ENCODE peak calls at places on chromosome 4, in five cellular contexts. T is prostate gland, I is lower lobe of right lung, W is progenitor cell of endocrine pancreas, J is fibroblast of mammary gland. L is an unnamed sample.

GRCh38 chr4:180330521-180330920 is 1912.7 kb upstream of the TENM3 start:
- DNase-seq in T (no peak), I (no peak), W (no peak), J (no peak), L (no peak)

GRCh38 chr4:144374065-144374464 is 233.5 kb upstream of the GYPA start:
- DNase-seq in T (no peak), I (no peak), W (no peak), J (no peak), L (no peak)

GRCh38 chr4:125244848-125245450 is 69.8 kb upstream of the FAT4 start:
- DNase-seq in T (no peak), I (no peak), W (no peak), J (peak; percentile 43), L (peak; percentile 69)

GRCh38 chr4:25361253-25361652 is 15.8 kb upstream of the ANAPC4 start:
- DNase-seq in T (no peak), I (no peak), W (no peak), J (no peak), L (no peak)

GRCh38 chr4:26021417-26022345 is 107.7 kb downstream of the SMIM20 start:
- DNase-seq in T (no peak), I (no peak), W (no peak), J (peak; percentile 47), L (peak; percentile 29)

GRCh38 chr4:147779449-147779848 is 47.6 kb downstream of the ARHGAP10 start:
- DNase-seq in T (no peak), I (no peak), W (no peak), J (no peak), L (no peak)

GRCh38 chr4:147103403-147103946 is 157.8 kb upstream of the TTC29 start:
- DNase-seq in T (no peak), I (no peak), W (no peak), J (peak; percentile 98), L (peak; percentile 96)

GRCh38 chr4:169640261-169640880 is 20.0 kb downstream of the CLCN3 start:
- DNase-seq in T (no peak), I (no peak), W (no peak), J (peak; percentile 92), L (peak; percentile 76)

GRCh38 chr4:184169225-184169867 is 48.3 kb downstream of the ENPP6 start:
- DNase-seq in T (no peak), I (no peak), W (no peak), J (no peak), L (no peak)

GRCh38 chr4:37873383-37873782 is 17.5 kb upstream of the TBC1D1 start:
- DNase-seq in T (peak; percentile 21), I (no peak), W (no peak), J (peak; percentile 91), L (peak; percentile 87)

GRCh38 chr4:55435136-55435535 is 39.4 kb downstream of the TMEM165 start:
- DNase-seq in T (no peak), I (no peak), W (no peak), J (peak; percentile 49), L (peak; percentile 59)

GRCh38 chr4:76155979-76156378 is 7.8 kb upstream of the NUP54 start:
- DNase-seq in T (no peak), I (no peak), W (no peak), J (no peak), L (no peak)

GRCh38 chr4:113758361-113758760 is 3.2 kb downstream of the CAMK2D start:
- DNase-seq in T (no peak), I (no peak), W (no peak), J (peak; percentile 21), L (peak; percentile 56)

GRCh38 chr4:137531951-137532868 is at the start of gene PCDH18:
- DNase-seq in T (peak; percentile 76), I (peak; percentile 69), W (peak; percentile 20), J (peak; percentile 98), L (peak; percentile 98)

GRCh38 chr4:184066584-184067300 is 150.9 kb downstream of the ENPP6 start:
- DNase-seq in T (no peak), I (no peak), W (no peak), J (no peak), L (no peak)

GRCh38 chr4:159027535-159027934 is 75.3 kb upstream of the RAPGEF2 start:
- DNase-seq in T (no peak), I (no peak), W (no peak), J (no peak), L (peak; percentile 19)

GRCh38 chr4:123830920-123831319 is 434.3 kb downstream of the SPRY1 start:
- DNase-seq in T (no peak), I (no peak), W (no peak), J (no peak), L (no peak)

GRCh38 chr4:80705311-80705710 is 325.2 kb upstream of the BMP3 start:
- DNase-seq in T (no peak), I (no peak), W (no peak), J (no peak), L (peak; percentile 4)

GRCh38 chr4:112523764-112524505 is 8.0 kb upstream of the NEUROG2 start:
- DNase-seq in T (no peak), I (peak; percentile 70), W (peak; percentile 82), J (no peak), L (peak; percentile 35)

GRCh38 chr4:123546123-123546654 is 149.6 kb downstream of the SPRY1 start:
- DNase-seq in T (peak; percentile 10), I (no peak), W (no peak), J (no peak), L (no peak)

GRCh38 chr4:109410776-109411175 is 22.8 kb upstream of the SEC24B start:
- DNase-seq in T (no peak), I (no peak), W (no peak), J (no peak), L (no peak)

GRCh38 chr4:81030061-81030616 is 369 bp upstream of the BMP3 start:
- DNase-seq in T (no peak), I (no peak), W (no peak), J (no peak), L (no peak)

GRCh38 chr4:184644553-184645307 is 4.5 kb downstream of the CASP3 start:
- DNase-seq in T (no peak), I (no peak), W (no peak), J (peak; percentile 14), L (peak; percentile 17)

GRCh38 chr4:139666735-139667266 is 1.2 kb downstream of the MGST2 start:
- DNase-seq in T (peak; percentile 79), I (peak; percentile 61), W (no peak), J (peak; percentile 52), L (peak; percentile 72)

GRCh38 chr4:10077492-10078335 is 38.9 kb downstream of the WDR1 start:
- DNase-seq in T (no peak), I (peak; percentile 71), W (no peak), J (no peak), L (no peak)

GRCh38 chr4:41851621-41852020 is 83.6 kb upstream of the TMEM33 start:
- DNase-seq in T (no peak), I (no peak), W (no peak), J (no peak), L (no peak)

GRCh38 chr4:113300384-113301011 is 251.0 kb downstream of the ANK2 start:
- DNase-seq in T (no peak), I (no peak), W (no peak), J (peak; percentile 96), L (peak; percentile 99)

GRCh38 chr4:36310793-36311192 is 29.4 kb downstream of the DTHD1 start:
- DNase-seq in T (no peak), I (no peak), W (no peak), J (no peak), L (no peak)

GRCh38 chr4:187354740-187355139 is 631.1 kb upstream of the FAT1 start:
- DNase-seq in T (peak; percentile 84), I (no peak), W (no peak), J (no peak), L (no peak)

GRCh38 chr4:113584407-113585150 is 177.0 kb downstream of the CAMK2D start:
- DNase-seq in T (no peak), I (no peak), W (no peak), J (peak; percentile 69), L (peak; percentile 45)

GRCh38 chr4:74123065-74123728 is 24.2 kb upstream of the CXCL2 start:
- DNase-seq in T (peak; percentile 13), I (no peak), W (no peak), J (peak; percentile 94), L (peak; percentile 92)

GRCh38 chr4:107131295-107131694 is 95.2 kb upstream of the DKK2 start:
- DNase-seq in T (no peak), I (no peak), W (no peak), J (peak; percentile 62), L (peak; percentile 36)

DNA sequence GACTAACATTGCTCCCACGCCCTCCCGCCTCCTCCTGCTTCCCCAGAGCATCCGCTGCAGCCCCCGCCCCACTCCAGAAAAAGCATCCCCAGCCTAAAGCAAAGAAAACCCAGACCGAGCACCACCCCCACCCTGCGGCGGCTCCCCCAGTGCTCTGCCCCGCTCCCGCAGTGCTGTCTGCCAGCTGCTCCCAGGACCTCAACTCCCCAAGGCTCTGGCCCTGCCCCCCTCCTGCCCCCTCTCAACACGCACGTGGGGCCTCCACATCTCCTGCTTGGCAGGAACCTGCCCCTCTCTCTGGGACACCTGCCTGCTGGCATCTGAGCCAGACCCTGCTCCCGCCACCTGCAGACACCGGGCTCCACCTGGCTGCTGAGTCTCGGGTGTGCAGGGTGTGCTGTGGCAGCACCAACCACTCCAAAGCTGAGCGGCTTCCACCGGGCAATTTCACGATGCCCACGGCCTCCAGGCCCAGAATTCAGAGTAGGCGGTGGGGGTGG is 79.4 kb downstream of the FAM53A start:
- DNase-seq in T (peak; percentile 48), I (peak; percentile 48), W (no peak), J (no peak), L (no peak)
- TF ChIP-seq CTCF in T (peak; percentile 57), I (no peak), W (no peak), J (no peak), L (no peak)

GRCh38 chr4:141429933-141430332 is 206.4 kb upstream of the IL15 start:
- DNase-seq in T (no peak), I (no peak), W (no peak), J (no peak), L (no peak)
- TF ChIP-seq CTCF in T (no peak), I (no peak), W (no peak), J (no peak), L (no peak)

GRCh38 chr4:17934286-17934685 is 87.3 kb downstream of the LCORL start:
- DNase-seq in T (no peak), I (no peak), W (no peak), J (peak; percentile 27), L (peak; percentile 27)
- TF ChIP-seq CTCF in T (no peak), I (no peak), W (no peak), J (peak; percentile 18), L (peak; percentile 22)

DNA sequence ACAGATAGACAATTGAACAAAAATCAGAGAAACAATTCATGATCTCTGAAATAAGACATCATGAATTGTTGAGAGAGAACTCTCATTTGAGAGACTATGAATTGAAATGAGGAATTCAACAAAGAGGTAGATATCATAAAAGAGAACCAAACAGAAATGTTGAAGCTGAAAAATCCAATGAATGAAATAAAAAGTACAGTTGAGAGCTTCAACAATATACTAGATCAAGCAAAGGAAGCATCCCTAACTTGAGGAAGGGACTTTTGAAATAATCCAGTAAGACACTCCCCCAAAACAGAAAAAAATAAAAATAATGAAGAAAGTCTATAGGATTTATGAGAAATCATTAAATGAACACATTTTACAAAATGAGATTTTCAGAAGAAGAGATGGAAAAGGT is 310.0 kb upstream of the PCDH10 start:
- DNase-seq in T (no peak), I (no peak), W (no peak), J (no peak), L (no peak)
- TF ChIP-seq CTCF in T (no peak), I (no peak), W (no peak), J (no peak), L (no peak)

L was measured in fibroblast of pulmonary artery.